ENCODE peak calls at places on chromosome 18, in six cellular contexts. One of them, this sample, is unnamed.

GRCh38 chr18:56711706-56712445 is 60.7 kb downstream of the WDR7 start:
- DNase-seq in CD4-positive, CD25-positive, alpha-beta regulatory T cell: no peak
- DNase-seq in stomach: no peak
- DNase-seq in kidney: no peak
- DNase-seq in heart right ventricle: no peak
- DNase-seq in CD8-positive, alpha-beta T cell: no peak
- DNase-seq in this sample: no peak

GRCh38 chr18:12422936-12423335 is 15.2 kb downstream of the PRELID3A start:
- DNase-seq in CD8-positive, alpha-beta T cell: no peak
- DNase-seq in stomach: no peak
- DNase-seq in CD4-positive, CD25-positive, alpha-beta regulatory T cell: peak
- DNase-seq in kidney: no peak
- DNase-seq in heart right ventricle: no peak
- DNase-seq in this sample: no peak

GRCh38 chr18:79439201-79440023 is 43.7 kb downstream of the NFATC1 start:
- DNase-seq in stomach: no peak
- DNase-seq in CD4-positive, CD25-positive, alpha-beta regulatory T cell: no peak
- DNase-seq in heart right ventricle: no peak
- DNase-seq in CD8-positive, alpha-beta T cell: no peak
- DNase-seq in kidney: no peak
- DNase-seq in this sample: no peak

GRCh38 chr18:853471-853870 is 41.4 kb upstream of the YES1 start:
- DNase-seq in CD8-positive, alpha-beta T cell: no peak
- DNase-seq in heart right ventricle: no peak
- DNase-seq in CD4-positive, CD25-positive, alpha-beta regulatory T cell: no peak
- DNase-seq in stomach: no peak
- DNase-seq in kidney: no peak
- DNase-seq in this sample: no peak

GRCh38 chr18:457120-457519 is 43.4 kb downstream of the COLEC12 start:
- DNase-seq in CD8-positive, alpha-beta T cell: no peak
- DNase-seq in CD4-positive, CD25-positive, alpha-beta regulatory T cell: no peak
- DNase-seq in stomach: no peak
- DNase-seq in kidney: no peak
- DNase-seq in heart right ventricle: peak
- DNase-seq in this sample: no peak

GRCh38 chr18:45896991-45897390 is 70.1 kb downstream of the EPG5 start:
- DNase-seq in CD8-positive, alpha-beta T cell: no peak
- DNase-seq in stomach: peak
- DNase-seq in CD4-positive, CD25-positive, alpha-beta regulatory T cell: no peak
- DNase-seq in heart right ventricle: no peak
- DNase-seq in kidney: no peak
- DNase-seq in this sample: no peak

GRCh38 chr18:55384551-55385275 is 203.3 kb downstream of the TCF4 start:
- DNase-seq in CD8-positive, alpha-beta T cell: no peak
- DNase-seq in heart right ventricle: no peak
- DNase-seq in stomach: no peak
- DNase-seq in CD4-positive, CD25-positive, alpha-beta regulatory T cell: peak
- DNase-seq in kidney: no peak
- DNase-seq in this sample: no peak

GRCh38 chr18:9736942-9737813 is 29.1 kb downstream of the RAB31 start:
- DNase-seq in heart right ventricle: no peak
- DNase-seq in CD8-positive, alpha-beta T cell: no peak
- DNase-seq in stomach: no peak
- DNase-seq in kidney: no peak
- DNase-seq in CD4-positive, CD25-positive, alpha-beta regulatory T cell: no peak
- DNase-seq in this sample: no peak

GRCh38 chr18:3111523-3112240 is 98.7 kb upstream of the LPIN2 start:
- DNase-seq in CD8-positive, alpha-beta T cell: no peak
- DNase-seq in heart right ventricle: no peak
- DNase-seq in stomach: no peak
- DNase-seq in kidney: no peak
- DNase-seq in CD4-positive, CD25-positive, alpha-beta regulatory T cell: no peak
- DNase-seq in this sample: no peak

GRCh38 chr18:3060667-3061580 is 48.0 kb upstream of the LPIN2 start:
- DNase-seq in CD4-positive, CD25-positive, alpha-beta regulatory T cell: peak
- DNase-seq in kidney: peak
- DNase-seq in CD8-positive, alpha-beta T cell: peak
- DNase-seq in stomach: no peak
- DNase-seq in heart right ventricle: no peak
- DNase-seq in this sample: no peak

GRCh38 chr18:69402219-69402989 is 1.7 kb downstream of the DOK6 start:
- DNase-seq in stomach: no peak
- DNase-seq in heart right ventricle: no peak
- DNase-seq in CD4-positive, CD25-positive, alpha-beta regulatory T cell: no peak
- DNase-seq in CD8-positive, alpha-beta T cell: no peak
- DNase-seq in kidney: no peak
- DNase-seq in this sample: no peak

GRCh38 chr18:58522157-58522556 is 106.7 kb downstream of the ALPK2 start:
- DNase-seq in CD8-positive, alpha-beta T cell: no peak
- DNase-seq in heart right ventricle: no peak
- DNase-seq in kidney: no peak
- DNase-seq in stomach: no peak
- DNase-seq in CD4-positive, CD25-positive, alpha-beta regulatory T cell: no peak
- DNase-seq in this sample: no peak

GRCh38 chr18:79260023-79260422 is 135.7 kb upstream of the NFATC1 start:
- DNase-seq in heart right ventricle: no peak
- DNase-seq in CD8-positive, alpha-beta T cell: no peak
- DNase-seq in kidney: no peak
- DNase-seq in CD4-positive, CD25-positive, alpha-beta regulatory T cell: no peak
- DNase-seq in stomach: no peak
- DNase-seq in this sample: no peak

GRCh38 chr18:76803814-76804213 is 18.5 kb upstream of the ZNF236 start:
- DNase-seq in CD8-positive, alpha-beta T cell: peak
- DNase-seq in kidney: no peak
- DNase-seq in stomach: peak
- DNase-seq in heart right ventricle: peak
- DNase-seq in CD4-positive, CD25-positive, alpha-beta regulatory T cell: peak
- DNase-seq in this sample: peak

GRCh38 chr18:9993846-9994660 is 80.2 kb downstream of the VAPA start:
- DNase-seq in kidney: no peak
- DNase-seq in heart right ventricle: no peak
- DNase-seq in CD8-positive, alpha-beta T cell: no peak
- DNase-seq in stomach: no peak
- DNase-seq in CD4-positive, CD25-positive, alpha-beta regulatory T cell: no peak
- DNase-seq in this sample: no peak

GRCh38 chr18:26271917-26272549 is 45.8 kb downstream of the TAF4B start:
- DNase-seq in CD4-positive, CD25-positive, alpha-beta regulatory T cell: no peak
- DNase-seq in kidney: no peak
- DNase-seq in stomach: no peak
- DNase-seq in CD8-positive, alpha-beta T cell: no peak
- DNase-seq in heart right ventricle: no peak
- DNase-seq in this sample: no peak

GRCh38 chr18:76977108-76977621 is 154.8 kb downstream of the ZNF236 start:
- DNase-seq in heart right ventricle: no peak
- DNase-seq in CD8-positive, alpha-beta T cell: no peak
- DNase-seq in stomach: peak
- DNase-seq in CD4-positive, CD25-positive, alpha-beta regulatory T cell: no peak
- DNase-seq in kidney: no peak
- DNase-seq in this sample: no peak

GRCh38 chr18:53698907-53699306 is 525.6 kb downstream of the MBD2 start:
- DNase-seq in CD4-positive, CD25-positive, alpha-beta regulatory T cell: peak
- DNase-seq in CD8-positive, alpha-beta T cell: no peak
- DNase-seq in heart right ventricle: no peak
- DNase-seq in kidney: no peak
- DNase-seq in stomach: peak
- DNase-seq in this sample: no peak

GRCh38 chr18:526681-527080 is 26.2 kb upstream of the COLEC12 start:
- DNase-seq in kidney: no peak
- DNase-seq in heart right ventricle: no peak
- DNase-seq in CD4-positive, CD25-positive, alpha-beta regulatory T cell: no peak
- DNase-seq in stomach: no peak
- DNase-seq in CD8-positive, alpha-beta T cell: no peak
- DNase-seq in this sample: no peak

GRCh38 chr18:67586101-67586500 is 69.6 kb upstream of the DSEL start:
- DNase-seq in CD8-positive, alpha-beta T cell: no peak
- DNase-seq in heart right ventricle: no peak
- DNase-seq in CD4-positive, CD25-positive, alpha-beta regulatory T cell: no peak
- DNase-seq in stomach: no peak
- DNase-seq in kidney: no peak
- DNase-seq in this sample: no peak

GRCh38 chr18:25349131-25349925 is 2.6 kb downstream of the ZNF521 start:
- DNase-seq in stomach: no peak
- DNase-seq in heart right ventricle: peak
- DNase-seq in CD8-positive, alpha-beta T cell: no peak
- DNase-seq in kidney: no peak
- DNase-seq in CD4-positive, CD25-positive, alpha-beta regulatory T cell: no peak
- DNase-seq in this sample: no peak

DNA sequence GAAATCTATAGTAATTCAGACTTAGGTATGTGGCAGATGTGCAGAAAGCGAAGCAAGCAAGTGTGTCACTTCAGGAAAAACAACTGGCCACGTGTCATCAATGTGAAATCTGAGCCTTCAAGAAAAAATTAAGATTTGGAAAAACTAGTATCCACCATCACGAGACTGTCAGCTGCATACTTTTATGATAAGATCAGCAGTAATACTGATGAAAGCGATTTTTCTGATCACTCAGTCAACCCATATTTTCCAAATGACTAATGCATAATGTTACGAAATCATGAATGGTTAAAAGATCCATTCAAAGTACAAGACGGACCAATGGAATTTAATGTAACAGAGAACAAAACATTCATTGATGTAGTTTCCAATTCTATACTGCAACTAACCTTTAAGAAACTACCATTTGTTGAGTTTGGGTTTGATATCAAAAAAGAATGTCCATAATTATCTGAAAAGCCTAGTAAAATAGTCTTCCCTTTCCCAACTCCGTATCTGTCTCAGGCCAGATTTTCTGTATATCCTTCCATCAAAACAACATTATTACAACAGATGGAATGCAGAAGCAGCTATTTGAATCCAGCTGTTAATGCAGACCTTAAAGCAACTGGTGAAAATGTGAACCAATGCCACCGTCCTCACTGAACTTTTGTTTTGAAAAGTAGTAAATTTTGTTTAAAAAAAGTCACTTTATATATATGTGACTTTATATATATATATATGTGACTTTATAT is 17.0 kb upstream of the BCL2 start:
- DNase-seq in CD8-positive, alpha-beta T cell: no peak
- DNase-seq in heart right ventricle: no peak
- DNase-seq in stomach: no peak
- DNase-seq in CD4-positive, CD25-positive, alpha-beta regulatory T cell: no peak
- DNase-seq in kidney: no peak
- DNase-seq in this sample: no peak
- H3K27ac ChIP-seq in CD8-positive, alpha-beta T cell: no peak
- H3K27ac ChIP-seq in heart right ventricle: no peak
- H3K27ac ChIP-seq in stomach: no peak
- H3K27ac ChIP-seq in CD4-positive, CD25-positive, alpha-beta regulatory T cell: no peak
- H3K27ac ChIP-seq in kidney: no peak
- H3K27ac ChIP-seq in this sample: no peak

DNA sequence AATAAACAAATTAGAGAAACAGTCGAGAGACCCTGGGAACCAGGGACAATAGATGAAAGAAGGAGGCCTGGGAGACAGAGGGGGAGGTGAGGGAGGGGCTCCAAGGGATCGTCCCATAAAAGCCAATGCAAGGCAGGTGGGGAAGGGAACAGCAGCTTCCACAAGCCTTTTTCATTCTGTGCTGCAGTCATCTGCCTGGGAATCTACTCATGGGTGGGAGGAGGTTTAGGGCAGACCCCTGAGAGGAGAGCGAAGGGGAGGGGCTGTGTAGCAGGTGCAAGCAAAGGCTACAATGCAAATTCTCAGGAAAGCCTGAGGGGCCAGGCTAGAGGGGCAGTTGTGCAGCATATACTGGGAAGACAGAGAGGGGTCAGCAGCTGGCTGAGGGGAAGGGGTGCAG is 135.3 kb downstream of the SETBP1 start:
- DNase-seq in CD4-positive, CD25-positive, alpha-beta regulatory T cell: no peak
- DNase-seq in stomach: no peak
- DNase-seq in heart right ventricle: no peak
- DNase-seq in CD8-positive, alpha-beta T cell: no peak
- DNase-seq in kidney: no peak
- DNase-seq in this sample: no peak
- H3K27ac ChIP-seq in CD4-positive, CD25-positive, alpha-beta regulatory T cell: no peak
- H3K27ac ChIP-seq in stomach: no peak
- H3K27ac ChIP-seq in heart right ventricle: no peak
- H3K27ac ChIP-seq in CD8-positive, alpha-beta T cell: no peak
- H3K27ac ChIP-seq in kidney: peak
- H3K27ac ChIP-seq in this sample: no peak

DNA sequence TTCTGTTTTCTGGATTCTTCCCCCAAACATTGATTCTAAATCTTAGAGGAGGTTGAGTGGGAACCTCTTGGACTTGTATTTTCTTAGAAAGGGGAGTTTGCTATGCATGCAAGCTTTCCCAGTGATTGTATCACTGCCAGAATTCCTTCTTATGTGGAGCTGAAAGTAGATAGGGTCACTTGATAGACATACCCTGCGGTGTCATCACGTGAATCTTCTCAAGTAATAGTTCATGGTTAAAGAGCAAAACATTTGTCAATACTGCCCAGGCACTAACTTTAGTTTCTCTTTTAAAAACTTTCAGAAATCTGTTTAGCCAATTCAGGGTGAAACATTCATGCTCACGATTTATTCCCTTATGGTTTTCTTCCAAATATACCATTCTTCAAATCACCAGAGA is 6.4 kb downstream of the PMAIP1 start:
- DNase-seq in kidney: no peak
- DNase-seq in stomach: no peak
- DNase-seq in CD4-positive, CD25-positive, alpha-beta regulatory T cell: peak
- DNase-seq in CD8-positive, alpha-beta T cell: no peak
- DNase-seq in heart right ventricle: no peak
- DNase-seq in this sample: no peak
- H3K27ac ChIP-seq in kidney: no peak
- H3K27ac ChIP-seq in stomach: no peak
- H3K27ac ChIP-seq in CD4-positive, CD25-positive, alpha-beta regulatory T cell: peak
- H3K27ac ChIP-seq in CD8-positive, alpha-beta T cell: no peak
- H3K27ac ChIP-seq in heart right ventricle: no peak
- H3K27ac ChIP-seq in this sample: no peak

GRCh38 chr18:48161911-48162698 is 231.6 kb upstream of the SMAD2 start:
- DNase-seq in CD8-positive, alpha-beta T cell: no peak
- DNase-seq in kidney: no peak
- DNase-seq in CD4-positive, CD25-positive, alpha-beta regulatory T cell: peak
- DNase-seq in heart right ventricle: no peak
- DNase-seq in stomach: peak
- DNase-seq in this sample: no peak

GRCh38 chr18:48165104-48165866 is 234.8 kb upstream of the SMAD2 start:
- DNase-seq in CD4-positive, CD25-positive, alpha-beta regulatory T cell: no peak
- DNase-seq in kidney: no peak
- DNase-seq in CD8-positive, alpha-beta T cell: no peak
- DNase-seq in heart right ventricle: no peak
- DNase-seq in stomach: no peak
- DNase-seq in this sample: no peak

GRCh38 chr18:48163184-48164095 is 233.0 kb upstream of the SMAD2 start:
- DNase-seq in stomach: no peak
- DNase-seq in heart right ventricle: no peak
- DNase-seq in CD4-positive, CD25-positive, alpha-beta regulatory T cell: no peak
- DNase-seq in kidney: no peak
- DNase-seq in CD8-positive, alpha-beta T cell: no peak
- DNase-seq in this sample: no peak

GRCh38 chr18:48164701-48165100 is 234.2 kb upstream of the SMAD2 start:
- DNase-seq in CD8-positive, alpha-beta T cell: no peak
- DNase-seq in heart right ventricle: no peak
- DNase-seq in stomach: no peak
- DNase-seq in kidney: no peak
- DNase-seq in CD4-positive, CD25-positive, alpha-beta regulatory T cell: no peak
- DNase-seq in this sample: no peak

DNA sequence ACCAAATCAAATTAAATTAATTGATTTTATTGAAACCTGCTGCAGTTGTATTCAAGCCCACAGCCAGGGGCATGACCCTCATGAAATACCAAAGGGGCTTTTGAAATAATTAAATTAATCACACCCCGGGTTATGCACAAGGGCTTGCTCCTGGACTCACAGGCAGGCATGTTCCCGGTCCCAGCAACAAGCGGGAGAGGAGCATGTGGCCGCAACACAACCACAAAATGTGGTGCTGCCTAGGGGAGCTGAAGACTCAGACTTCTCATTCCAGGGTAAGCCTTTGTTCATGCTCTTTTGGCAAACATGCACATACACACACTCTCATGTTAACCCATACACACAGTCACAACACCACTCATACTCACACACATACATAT is 233.6 kb upstream of the SMAD2 start:
- DNase-seq in stomach: no peak
- DNase-seq in kidney: no peak
- DNase-seq in CD4-positive, CD25-positive, alpha-beta regulatory T cell: no peak
- DNase-seq in CD8-positive, alpha-beta T cell: no peak
- DNase-seq in heart right ventricle: no peak
- DNase-seq in this sample: no peak
- H3K27ac ChIP-seq in stomach: no peak
- H3K27ac ChIP-seq in kidney: no peak
- H3K27ac ChIP-seq in CD4-positive, CD25-positive, alpha-beta regulatory T cell: no peak
- H3K27ac ChIP-seq in CD8-positive, alpha-beta T cell: no peak
- H3K27ac ChIP-seq in heart right ventricle: no peak
- H3K27ac ChIP-seq in this sample: no peak